ENCODE peak calls at places on chromosomes 11 and 22, in five cellular contexts. B, W, T, D and A are unnamed samples.
A peak's percentile ranks its signal among the peaks of the same experiment; 100 is the strongest.

GRCh38 chr22:23151827-23152226 is 6.5 kb downstream of the RAB36 start:
- DNase-seq in W (no peak), T (no peak), D (no peak), B (no peak), A (no peak)

GRCh38 chr11:67484847-67485311 is 2.1 kb downstream of the AIP start:
- DNase-seq in D (no peak), T (no peak), W (no peak), B (no peak), A (no peak)

GRCh38 chr22:43988116-43988817 is 33.0 kb downstream of the SAMM50 start:
- DNase-seq in T (no peak), B (no peak), W (no peak), D (no peak), A (no peak)

GRCh38 chr11:121589946-121590537 is 137.3 kb upstream of the SORL1-AS1 start:
- DNase-seq in T (no peak), W (no peak), B (no peak), D (no peak), A (no peak)

GRCh38 chr11:69642913-69643632 is 2.1 kb downstream of the CCND1 start:
- DNase-seq in W (peak; percentile 74), B (peak; percentile 92), T (peak; percentile 84), D (peak; percentile 88), A (peak; percentile 83)

GRCh38 chr11:67498544-67498972 is 6.6 kb downstream of the PITPNM1 start:
- DNase-seq in B (no peak), W (no peak), T (no peak), D (no peak), A (no peak)

GRCh38 chr11:24171869-24172268 is 325.0 kb upstream of the LUZP2 start:
- DNase-seq in B (no peak), T (no peak), D (no peak), W (no peak), A (no peak)

GRCh38 chr11:133582731-133583130 is 50.4 kb upstream of the OPCML start:
- DNase-seq in D (no peak), B (no peak), W (no peak), T (no peak), A (no peak)

GRCh38 chr11:62336949-62337681 is at the start of gene ASRGL1:
- DNase-seq in D (peak; percentile 47), T (peak; percentile 54), B (peak; percentile 77), W (peak; percentile 73), A (peak; percentile 58)

GRCh38 chr22:25364281-25364680 is 144.8 kb downstream of the CRYBB2 start:
- DNase-seq in D (no peak), T (no peak), B (no peak), W (no peak), A (no peak)

GRCh38 chr22:46443850-46444389 is 93.5 kb downstream of the CELSR1 start:
- DNase-seq in T (no peak), W (no peak), D (no peak), B (no peak), A (no peak)

GRCh38 chr11:128734439-128735224 is 40.8 kb downstream of the FLI1 start:
- DNase-seq in W (no peak), T (no peak), B (no peak), D (no peak), A (no peak)

GRCh38 chr11:65133724-65134123 is 595 bp downstream of the SYVN1 start:
- DNase-seq in W (no peak), T (peak; percentile 39), B (peak; percentile 17), D (peak; percentile 67), A (no peak)

GRCh38 chr11:95092549-95093324 is 3.1 kb downstream of the ENDOD1 start:
- DNase-seq in W (no peak), T (peak; percentile 52), D (peak; percentile 67), B (no peak), A (peak; percentile 11)

GRCh38 chr22:29481265-29482000 is 1.4 kb downstream of the NEFH start:
- DNase-seq in B (peak; percentile 25), T (peak; percentile 16), D (no peak), W (no peak), A (peak; percentile 28)

GRCh38 chr11:128492461-128492860 is 94.9 kb downstream of the ETS1 start:
- DNase-seq in D (peak; percentile 58), W (no peak), T (peak; percentile 81), B (no peak), A (no peak)

GRCh38 chr11:117816846-117817212 is 7.7 kb downstream of the FXYD2 start:
- DNase-seq in T (no peak), W (no peak), D (no peak), B (no peak), A (no peak)

GRCh38 chr11:131038597-131038996 is 122.3 kb upstream of the SNX19 start:
- DNase-seq in W (no peak), D (peak; percentile 13), T (peak; percentile 27), B (peak; percentile 34), A (no peak)

GRCh38 chr11:14499178-14499559 is 442 bp downstream of the COPB1 start:
- DNase-seq in B (peak; percentile 36), W (peak; percentile 11), D (peak; percentile 28), T (peak; percentile 14), A (peak; percentile 29)

GRCh38 chr11:108853864-108854263 is 189.0 kb downstream of the DDX10 start:
- DNase-seq in W (no peak), T (no peak), B (no peak), D (peak; percentile 21), A (no peak)

GRCh38 chr22:17569971-17570511 is 6.7 kb downstream of the SLC25A18 start:
- DNase-seq in B (no peak), T (peak; percentile 84), W (no peak), D (peak; percentile 72), A (no peak)

GRCh38 chr11:33987975-33988580 is 63.5 kb upstream of the CAPRIN1 start:
- DNase-seq in D (peak; percentile 91), T (peak; percentile 92), B (peak; percentile 82), W (peak; percentile 28), A (peak; percentile 79)

GRCh38 chr11:10564692-10565318 is 3.7 kb downstream of the LYVE1 start:
- DNase-seq in T (peak; percentile 53), B (no peak), D (peak; percentile 60), W (no peak), A (no peak)

GRCh38 chr22:43533131-43533530 is 121.3 kb downstream of the MPPED1 start:
- DNase-seq in W (peak; percentile 0), T (no peak), D (no peak), B (no peak), A (no peak)

GRCh38 chr22:46984751-46985506 is 222.5 kb downstream of the TBC1D22A start:
- DNase-seq in B (no peak), D (peak; percentile 55), T (peak; percentile 40), W (no peak), A (no peak)

GRCh38 chr11:129788278-129788677 is 27.4 kb upstream of the TMEM45B start:
- DNase-seq in W (no peak), D (no peak), T (no peak), B (no peak), A (no peak)

GRCh38 chr11:129791515-129791914 is 24.1 kb upstream of the TMEM45B start:
- DNase-seq in D (no peak), B (no peak), W (no peak), T (no peak), A (no peak)

GRCh38 chr11:129787518-129787917 is 28.1 kb upstream of the TMEM45B start:
- DNase-seq in T (no peak), B (no peak), D (no peak), W (no peak), A (no peak)

GRCh38 chr11:129790131-129790530 is 25.5 kb upstream of the TMEM45B start:
- DNase-seq in B (no peak), W (no peak), T (no peak), D (no peak), A (no peak)

GRCh38 chr11:129785383-129786111 is 30.1 kb upstream of the TMEM45B start:
- DNase-seq in W (no peak), T (peak; percentile 49), D (peak; percentile 43), B (no peak), A (no peak)
- TF ChIP-seq CTCF in W (peak; percentile 9), T (peak; percentile 42), D (peak; percentile 31), B (no peak), A (no peak)

GRCh38 chr11:36069576-36070214 is 125.8 kb downstream of the LDLRAD3 start:
- DNase-seq in T (no peak), W (no peak), B (peak; percentile 24), D (no peak), A (no peak)
- TF ChIP-seq CTCF in T (no peak), W (peak; percentile 39), B (no peak), D (no peak), A (peak; percentile 47)

DNA sequence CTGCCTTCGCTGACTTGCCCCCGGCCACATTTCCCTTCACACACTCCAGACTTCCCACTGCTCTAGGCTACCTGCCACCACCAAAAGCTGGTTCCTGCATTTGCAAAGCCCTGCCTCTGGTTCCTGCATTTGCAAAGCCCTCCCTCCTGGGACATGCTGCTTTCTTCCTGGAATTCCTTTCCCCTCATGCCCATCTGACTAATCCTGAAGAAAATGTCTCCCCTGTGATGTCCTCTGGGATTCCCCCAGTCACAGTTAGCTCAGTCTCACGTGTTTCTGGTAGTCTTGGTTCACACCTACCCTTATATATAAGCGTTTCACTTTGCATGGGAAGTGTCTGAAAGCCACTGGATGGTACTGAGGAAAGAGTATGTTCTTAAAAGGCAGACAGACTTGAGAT is 206.9 kb downstream of the DBX1 start:
- DNase-seq in T (peak; percentile 58), B (peak; percentile 30), W (no peak), D (peak; percentile 60), A (no peak)
- TF ChIP-seq CTCF in T (no peak), B (no peak), W (no peak), D (no peak), A (no peak)

GRCh38 chr11:12158926-12159325 is 48.5 kb downstream of the MICAL2 start:
- DNase-seq in D (peak; percentile 69), B (no peak), W (no peak), T (peak; percentile 58), A (no peak)

GRCh38 chr11:12156301-12157140 is 46.1 kb downstream of the MICAL2 start:
- DNase-seq in T (no peak), W (no peak), B (no peak), D (no peak), A (no peak)

GRCh38 chr11:12155696-12156095 is 45.3 kb downstream of the MICAL2 start:
- DNase-seq in B (no peak), T (no peak), D (no peak), W (no peak), A (no peak)

GRCh38 chr11:12154871-12155668 is 44.7 kb downstream of the MICAL2 start:
- DNase-seq in B (no peak), D (no peak), T (no peak), W (no peak), A (no peak)

GRCh38 chr11:12157241-12157661 is 46.9 kb downstream of the MICAL2 start:
- DNase-seq in T (peak; percentile 74), D (peak; percentile 87), W (no peak), B (no peak), A (no peak)
- TF ChIP-seq CTCF in T (no peak), D (no peak), W (no peak), B (no peak), A (no peak)

DNA sequence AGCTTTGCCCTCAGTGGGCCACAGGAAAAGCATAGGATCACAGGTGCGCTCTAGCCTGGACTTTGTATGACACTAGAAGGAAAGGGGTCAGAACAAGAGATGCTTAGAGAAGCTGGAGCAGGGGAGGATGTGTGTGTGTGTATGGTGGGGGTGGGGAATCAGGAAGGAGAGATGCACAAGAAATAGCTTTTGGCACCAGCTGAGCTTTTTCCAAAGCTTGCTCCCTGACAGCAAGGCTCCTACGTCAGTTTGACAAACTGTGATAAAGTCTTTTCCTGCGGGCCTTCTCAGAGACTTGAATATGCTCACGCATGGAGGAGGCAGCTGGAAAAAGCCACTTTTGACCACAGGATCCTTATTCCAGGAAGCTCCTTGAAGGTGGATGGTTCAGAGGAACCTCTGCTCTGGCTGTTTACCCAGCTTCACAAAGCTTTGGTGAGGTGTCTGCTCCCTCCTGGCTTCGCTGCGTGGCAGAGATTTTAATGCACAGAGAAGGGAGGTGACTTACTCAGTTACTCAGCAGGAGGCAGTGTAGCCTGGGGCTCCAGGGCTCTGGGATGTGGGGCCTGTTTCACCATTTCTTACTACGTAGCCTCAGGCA is 3.9 kb downstream of the CDC42EP1 start:
- DNase-seq in B (no peak), W (no peak), D (peak; percentile 93), T (peak; percentile 93), A (no peak)
- TF ChIP-seq CTCF in B (no peak), W (no peak), D (peak; percentile 6), T (peak; percentile 27), A (no peak)